ENCODE peak calls at places on chromosome 5, in nine cellular contexts. L is activated CD4-positive, alpha-beta T cell treated with anti-CD3 and anti-CD28 coated beads, Interleukin-2, amount 50 U/mL, for 1 hour; A is T-helper 1 cell; X is iPS-NIHi11; Y is nephron progenitor cell; Q is stimulated activated CD8-positive, alpha-beta memory T cell treated with anti-CD3 and anti-CD28 coated beads, Interleukin-7, amount 100 ng/mL, for 4 hours; S is Kasumi-1; K is activated T-cell treated with anti-CD3 and anti-CD28 coated beads for 1 hour; V is posterior cingulate gyrus. J is an unnamed sample.

GRCh38 chr5:51468196-51468595 is 84.9 kb downstream of the ISL1 start:
- DNase-seq in Y (no peak), Q (no peak), K (no peak), S (peak), V (no peak), X (no peak), A (no peak), L (no peak), J (no peak)

GRCh38 chr5:139131062-139131856 is 66.9 kb downstream of the SIL1 start:
- DNase-seq in S (no peak), X (no peak), A (no peak), L (no peak), Q (no peak), Y (no peak), K (no peak), V (peak), J (peak)

GRCh38 chr5:74251106-74252032 is 389.2 kb downstream of the ENC1 start:
- DNase-seq in Y (peak), S (peak), X (peak), Q (no peak), V (no peak), L (no peak), K (no peak), A (no peak), J (peak)

GRCh38 chr5:39520232-39520572 is 95.4 kb upstream of the DAB2 start:
- DNase-seq in K (no peak), Y (no peak), V (no peak), S (no peak), Q (no peak), X (no peak), A (no peak), L (no peak), J (no peak)

GRCh38 chr5:155004138-155004744 is 9.3 kb upstream of the KIF4B start:
- DNase-seq in K (no peak), X (no peak), Q (no peak), S (peak), L (no peak), A (no peak), V (no peak), Y (peak), J (no peak)

GRCh38 chr5:172854451-172854871 is 20.4 kb downstream of the ERGIC1 start:
- DNase-seq in Q (no peak), X (no peak), A (no peak), L (no peak), K (no peak), Y (no peak), S (no peak), V (no peak), J (no peak)

GRCh38 chr5:125597338-125597737 is 825.9 kb upstream of the GRAMD2B start:
- DNase-seq in V (no peak), Y (no peak), S (no peak), Q (no peak), X (no peak), L (no peak), K (no peak), A (no peak), J (no peak)

GRCh38 chr5:146962801-146963355 is 84.3 kb upstream of the PPP2R2B start:
- DNase-seq in L (no peak), A (no peak), Q (no peak), X (no peak), K (no peak), S (no peak), Y (no peak), V (no peak), J (no peak)

GRCh38 chr5:79329453-79329852 is 93.5 kb downstream of the JMY start:
- DNase-seq in Q (no peak), V (no peak), A (no peak), L (no peak), Y (no peak), K (no peak), S (no peak), X (no peak), J (no peak)

GRCh38 chr5:89043676-89044075 is 160.7 kb upstream of the MEF2C start:
- DNase-seq in Y (no peak), S (no peak), Q (no peak), X (no peak), L (no peak), A (no peak), V (no peak), K (no peak), J (no peak)

GRCh38 chr5:60457256-60457655 is 242.7 kb downstream of the DEPDC1B start:
- DNase-seq in Q (no peak), K (no peak), Y (no peak), A (no peak), S (no peak), X (no peak), L (no peak), V (no peak), J (no peak)

GRCh38 chr5:37825334-37825915 is 14.4 kb downstream of the GDNF start:
- DNase-seq in Y (no peak), L (no peak), A (no peak), X (peak), V (no peak), Q (no peak), K (no peak), S (no peak), J (no peak)

GRCh38 chr5:122835681-122836080 is 9.7 kb upstream of the SNX24 start:
- DNase-seq in V (no peak), L (no peak), Y (no peak), A (no peak), X (no peak), S (no peak), Q (no peak), K (no peak), J (no peak)